ENCODE peak calls at places on chromosomes 11 and 22, in six cellular contexts. L is IMR-90, W is H9, N is MM.1S, C is lower lobe of right lung, T is psoas muscle. U is an unnamed sample. For H3K4me1, the result is how much of the 10 kb centered on the place peaks cover.

GRCh38 chr11:1862588-1863351 is 9.9 kb downstream of the LSP1 start:
- DNase-seq in W (no peak), L (no peak), T (peak), N (no peak), C (peak), U (no peak)

GRCh38 chr11:94128746-94129504 is at the start of gene PANX1:
- DNase-seq in N (peak), L (peak), C (peak), W (peak), T (peak), U (peak)

GRCh38 chr11:59705281-59705680 is 8.4 kb downstream of the OR10V1 start:
- DNase-seq in N (no peak), C (no peak), L (peak), W (no peak), T (no peak), U (no peak)

GRCh38 chr22:20495861-20496681 is 476 bp upstream of the KLHL22 start:
- DNase-seq in N (peak), L (peak), W (peak), C (peak), T (peak), U (peak)

GRCh38 chr11:8832571-8833260 is 78.3 kb upstream of the AKIP1 start:
- DNase-seq in W (peak), C (peak), T (no peak), L (peak), N (peak), U (no peak)

GRCh38 chr11:91097069-91097468 is 874.2 kb upstream of the CHORDC1 start:
- DNase-seq in T (no peak), C (no peak), N (no peak), L (no peak), W (no peak), U (no peak)

GRCh38 chr11:108788565-108789199 is 123.8 kb downstream of the DDX10 start:
- DNase-seq in L (peak), C (no peak), T (no peak), W (peak), N (peak), U (no peak)

GRCh38 chr22:49258107-49259010 is 569.3 kb downstream of the BRD1 start:
- DNase-seq in L (no peak), W (peak), N (no peak), C (no peak), T (no peak), U (no peak)

GRCh38 chr22:42655693-42656092 is 6.5 kb upstream of the CYB5R3 start:
- DNase-seq in C (no peak), W (no peak), L (no peak), N (peak), T (no peak), U (peak)

GRCh38 chr11:34957606-34958005 is 41.2 kb downstream of the PDHX start:
- DNase-seq in T (no peak), N (no peak), L (no peak), C (no peak), W (no peak), U (no peak)

GRCh38 chr11:92453055-92453454 is 228.4 kb downstream of the FAT3 start:
- DNase-seq in T (no peak), L (peak), W (no peak), C (no peak), N (no peak), U (no peak)

GRCh38 chr11:61657566-61657965 is 22.6 kb upstream of the DAGLA start:
- DNase-seq in T (peak), L (no peak), W (no peak), N (no peak), C (no peak), U (no peak)

GRCh38 chr11:19393941-19394340 is 153.2 kb upstream of the E2F8 start:
- DNase-seq in T (no peak), C (no peak), N (no peak), W (no peak), L (peak), U (no peak)

GRCh38 chr11:76694664-76695063 is 24.1 kb upstream of the LRRC32 start:
- DNase-seq in C (no peak), N (no peak), L (peak), T (no peak), W (no peak), U (no peak)

GRCh38 chr22:28032896-28033295 is 113.8 kb upstream of the PITPNB start:
- DNase-seq in C (no peak), L (no peak), W (no peak), T (no peak), N (no peak), U (no peak)

GRCh38 chr11:19775622-19776021 is 63.0 kb downstream of the NAV2 start:
- DNase-seq in L (no peak), N (no peak), W (no peak), T (no peak), C (no peak), U (no peak)

GRCh38 chr11:36713715-36714114 is 115.7 kb upstream of the RAG2 start:
- DNase-seq in L (no peak), W (no peak), T (no peak), N (no peak), C (no peak), U (peak)

GRCh38 chr11:554824-555499 is 5.6 kb downstream of the LMNTD2 start:
- DNase-seq in T (peak), N (peak), C (peak), L (no peak), W (peak), U (peak)

GRCh38 chr11:47257518-47258316 is at the start of gene NR1H3:
- DNase-seq in T (peak), C (peak), W (peak), N (no peak), L (peak), U (peak)

GRCh38 chr11:115297330-115297729 is 206.9 kb downstream of the CADM1 start:
- DNase-seq in C (no peak), T (no peak), N (no peak), W (no peak), L (no peak), U (no peak)

GRCh38 chr22:43001271-43002197 is 13.4 kb downstream of the PACSIN2 start:
- DNase-seq in L (no peak), C (peak), N (no peak), T (no peak), W (no peak), U (no peak)

GRCh38 chr11:107570015-107570414 is 4.5 kb upstream of the ALKBH8 start:
- DNase-seq in L (no peak), N (no peak), W (no peak), T (no peak), C (no peak), U (no peak)

GRCh38 chr11:10564692-10565318 is 3.7 kb downstream of the LYVE1 start:
- DNase-seq in T (no peak), C (no peak), W (no peak), L (no peak), N (peak), U (no peak)

GRCh38 chr11:61904539-61905048 is 12.8 kb downstream of the RAB3IL1 start:
- DNase-seq in T (no peak), N (no peak), W (peak), L (no peak), C (peak), U (no peak)

GRCh38 chr11:69974528-69974927 is 103.6 kb upstream of the ANO1 start:
- DNase-seq in W (no peak), L (no peak), N (no peak), C (no peak), T (no peak), U (peak)

GRCh38 chr11:9613830-9614762 is 40.6 kb downstream of the WEE1 start:
- DNase-seq in T (peak), N (peak), L (peak), W (peak), C (peak), U (peak)

GRCh38 chr22:22569218-22569617 is 10.2 kb upstream of the PRAME start:
- DNase-seq in C (no peak), T (no peak), N (no peak), L (no peak), W (no peak), U (no peak)

GRCh38 chr11:32602657-32603410 is 19.2 kb downstream of the EIF3M start:
- DNase-seq in N (no peak), L (peak), C (no peak), T (no peak), W (no peak), U (no peak)

GRCh38 chr11:112280268-112281126 is 19.8 kb upstream of the PLET1 start:
- DNase-seq in L (peak), N (peak), W (peak), C (peak), T (peak), U (peak)

GRCh38 chr11:8503872-8504491 is 90.0 kb downstream of the STK33 start:
- DNase-seq in W (no peak), N (no peak), L (no peak), T (no peak), C (no peak), U (peak)

GRCh38 chr11:62061356-62062222 is 62.2 kb upstream of the INCENP start:
- DNase-seq in W (no peak), C (no peak), N (no peak), T (no peak), L (no peak), U (no peak)

GRCh38 chr11:78363018-78363619 is 54.5 kb downstream of the GAB2 start:
- DNase-seq in C (no peak), T (no peak), L (no peak), W (no peak), N (no peak), U (no peak)

GRCh38 chr22:44931077-44931540 is 78.7 kb downstream of the PHF21B start:
- DNase-seq in T (peak), W (no peak), L (peak), C (no peak), N (no peak), U (no peak)

GRCh38 chr11:130003717-130004001 is 1.0 kb upstream of the PRDM10 start:
- DNase-seq in C (no peak), N (peak), L (no peak), T (no peak), W (no peak), U (peak)

GRCh38 chr11:96279421-96280290 is 63.3 kb downstream of the MAML2 start:
- DNase-seq in T (no peak), W (no peak), L (peak), N (no peak), C (no peak), U (no peak)
- H3K4me1 ChIP-seq in T (under half), W (under half), L (under half), N (under half), C (under half), U (half or more)

DNA sequence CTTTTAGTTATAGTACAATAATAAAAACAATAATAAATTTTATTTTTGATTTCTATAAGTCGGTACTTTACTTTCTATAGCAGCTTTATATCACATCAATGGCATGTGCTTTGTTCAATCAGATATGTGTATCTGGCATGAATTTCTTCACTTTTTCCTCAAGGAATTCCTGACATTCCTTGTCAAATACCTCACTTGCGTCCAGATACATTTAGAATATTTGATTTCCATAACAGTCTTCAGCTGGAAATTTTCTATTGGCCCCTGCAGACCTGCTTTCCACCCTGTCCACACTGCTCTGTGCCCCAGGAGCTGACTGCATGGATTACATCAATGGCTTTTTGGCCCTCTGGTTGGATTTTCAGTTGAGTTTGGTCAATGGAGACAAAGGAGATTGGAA is 93.2 kb downstream of the FAR1 start:
- DNase-seq in L (peak), W (no peak), T (no peak), C (no peak), N (no peak), U (no peak)
- TF ChIP-seq CTCF in L (no peak), W (no peak), T (no peak), C (no peak), N (no peak), U (no peak)

GRCh38 chr22:41481131-41481830 is 12.4 kb downstream of the ACO2 start:
- DNase-seq in L (peak), N (no peak), W (no peak), C (no peak), T (peak), U (no peak)
- H3K4me1 ChIP-seq in L (under half), N (under half), W (under half), C (half or more), T (half or more), U (under half)

DNA sequence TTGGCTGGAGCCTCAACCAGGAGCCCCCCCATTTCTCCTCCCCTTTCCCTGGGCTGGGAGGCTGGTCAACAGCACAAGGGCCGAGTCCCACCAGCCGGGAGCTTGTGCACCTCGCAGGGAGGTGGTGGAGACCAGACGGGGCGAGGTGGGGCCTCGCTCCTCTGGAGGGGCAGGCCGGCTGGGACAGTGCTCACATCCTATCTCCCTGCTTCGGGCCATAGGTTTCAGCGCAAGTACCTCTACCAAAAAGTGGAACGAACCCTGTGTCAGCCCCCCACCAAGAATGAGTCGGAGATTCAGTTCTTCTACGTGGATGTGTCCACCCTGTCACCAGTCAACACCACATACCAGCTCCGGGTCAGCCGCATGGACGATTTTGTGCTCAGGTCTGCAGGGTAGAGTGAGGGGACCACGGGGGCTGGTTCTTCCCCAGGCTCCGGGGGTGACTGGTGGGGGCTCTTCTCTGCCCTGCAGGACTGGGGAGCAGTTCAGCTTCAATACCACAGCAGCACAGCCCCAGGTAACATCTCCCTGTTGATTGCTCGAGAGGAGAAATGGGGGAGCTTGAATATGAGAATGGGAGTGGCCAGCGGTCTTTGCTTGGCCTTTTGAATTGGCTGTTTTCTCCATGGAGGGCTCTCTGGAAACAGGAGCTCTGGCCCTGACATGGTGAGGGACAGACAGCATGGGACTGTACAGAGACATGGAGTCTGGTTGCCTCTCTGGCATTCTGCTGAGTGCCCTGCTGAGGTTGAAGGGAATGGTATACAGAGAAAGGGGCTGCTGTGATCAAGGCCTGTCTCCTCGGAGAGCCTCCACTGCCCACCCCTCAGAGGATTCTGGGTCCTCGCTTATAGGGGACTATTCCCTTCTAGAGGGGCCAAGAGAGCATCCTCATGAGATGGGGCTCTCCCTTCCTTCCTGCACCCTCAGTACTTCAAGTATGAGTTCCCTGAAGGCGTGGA is 3.3 kb downstream of the SIDT2 start:
- DNase-seq in C (no peak), N (no peak), L (no peak), T (peak), W (peak), U (no peak)
- TF ChIP-seq CTCF in C (no peak), N (no peak), L (no peak), T (no peak), W (no peak), U (peak)

GRCh38 chr11:86815726-86816125 is 15.4 kb downstream of the PRSS23 start:
- DNase-seq in C (no peak), N (no peak), W (no peak), T (no peak), L (no peak), U (no peak)
- H3K4me1 ChIP-seq in C (under half), N (under half), W (under half), T (under half), L (under half), U (under half)

GRCh38 chr11:23113887-23114216 is 253.6 kb upstream of the CCDC179 start:
- DNase-seq in T (no peak), L (no peak), W (no peak), N (no peak), C (no peak), U (no peak)
- TF ChIP-seq CTCF in T (no peak), L (no peak), W (no peak), N (no peak), C (no peak), U (no peak)

DNA sequence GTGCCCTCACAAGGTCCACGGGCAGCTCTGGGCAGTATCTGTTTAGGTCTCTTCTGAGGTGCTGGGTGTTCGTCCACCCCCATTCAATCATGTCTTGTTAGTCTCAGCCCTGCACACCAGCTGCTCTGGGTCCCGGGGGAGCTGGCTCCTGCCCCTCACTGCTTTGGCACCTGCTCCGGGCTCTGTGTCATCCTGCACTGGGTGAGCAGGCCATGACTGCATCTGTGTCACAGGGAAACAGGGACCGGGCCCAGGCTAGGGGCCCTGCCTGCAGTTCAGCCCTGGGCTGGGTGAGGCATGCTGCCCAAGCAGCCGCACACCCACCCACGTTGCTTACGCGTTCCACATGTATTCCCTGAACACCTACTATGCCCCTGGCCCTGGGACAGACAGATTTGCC is 43.9 kb downstream of the ELFN2 start:
- DNase-seq in T (no peak), C (no peak), N (no peak), W (no peak), L (peak), U (no peak)
- H3K4me1 ChIP-seq in T (under half), C (under half), N (under half), W (under half), L (under half), U (under half)

DNA sequence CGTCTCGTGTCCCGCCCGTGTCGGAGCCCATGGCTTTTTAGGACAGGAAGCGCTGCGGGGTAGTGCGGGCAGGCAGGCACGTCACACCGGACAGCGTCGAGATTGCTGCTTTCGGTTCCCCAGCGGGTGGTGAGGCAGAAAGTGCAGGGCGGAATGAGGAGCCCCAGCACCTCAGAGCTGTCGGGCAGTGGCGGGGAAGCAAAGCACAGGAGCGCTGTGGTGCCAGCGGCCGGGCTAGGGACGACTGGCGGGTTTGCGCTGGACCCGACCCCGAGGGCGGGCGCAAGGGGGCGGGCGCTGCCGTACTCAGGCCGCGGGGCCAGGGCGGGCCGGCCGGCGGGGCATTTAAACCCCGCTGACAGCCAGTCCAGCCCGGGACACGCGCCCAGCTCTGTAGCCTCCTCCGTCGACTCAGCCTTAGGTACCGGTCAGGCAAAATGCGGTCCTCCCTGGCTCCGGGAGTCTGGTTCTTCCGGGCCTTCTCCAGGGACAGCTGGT is at the start of gene SLC37A2:
- DNase-seq in N (peak), W (peak), C (peak), L (peak), T (peak), U (peak)
- TF ChIP-seq CTCF in N (peak), W (peak), C (peak), L (peak), T (peak), U (no peak)

GRCh38 chr11:27401760-27402316 is 38.8 kb upstream of the CCDC34 start:
- DNase-seq in T (no peak), L (no peak), N (no peak), W (no peak), C (no peak), U (no peak)
- H3K4me1 ChIP-seq in T (under half), L (under half), N (under half), W (under half), C (under half), U (under half)